ENCODE peak calls at places on chromosomes 12 and 14, in eight cellular contexts. One of them, this sample, is unnamed.

GRCh38 chr12:49369723-49370145 is 2.5 kb downstream of the SPATS2 start:
- DNase-seq in activated CD8-positive, alpha-beta memory T cell treated with anti-CD3 and anti-CD28 coated beads for 4 hours: no peak
- DNase-seq in GM10248: peak
- DNase-seq in germinal center: peak
- DNase-seq in glutamatergic neuron: peak
- DNase-seq in anterior cingulate cortex: no peak
- DNase-seq in trophoblast cell: peak
- DNase-seq in ureter: no peak
- DNase-seq in this sample: no peak

GRCh38 chr12:4202918-4203317 is 70.6 kb upstream of the CCND2 start:
- DNase-seq in trophoblast cell: no peak
- DNase-seq in glutamatergic neuron: no peak
- DNase-seq in anterior cingulate cortex: no peak
- DNase-seq in activated CD8-positive, alpha-beta memory T cell treated with anti-CD3 and anti-CD28 coated beads for 4 hours: no peak
- DNase-seq in germinal center: no peak
- DNase-seq in GM10248: no peak
- DNase-seq in ureter: no peak
- DNase-seq in this sample: no peak

GRCh38 chr14:52879958-52880357 is 70.9 kb downstream of the FERMT2 start:
- DNase-seq in glutamatergic neuron: no peak
- DNase-seq in anterior cingulate cortex: no peak
- DNase-seq in trophoblast cell: no peak
- DNase-seq in activated CD8-positive, alpha-beta memory T cell treated with anti-CD3 and anti-CD28 coated beads for 4 hours: no peak
- DNase-seq in ureter: no peak
- DNase-seq in germinal center: no peak
- DNase-seq in GM10248: no peak
- DNase-seq in this sample: no peak

GRCh38 chr14:98501335-98501734 is 770.7 kb downstream of the BCL11B start:
- DNase-seq in germinal center: no peak
- DNase-seq in GM10248: no peak
- DNase-seq in activated CD8-positive, alpha-beta memory T cell treated with anti-CD3 and anti-CD28 coated beads for 4 hours: no peak
- DNase-seq in trophoblast cell: peak
- DNase-seq in anterior cingulate cortex: no peak
- DNase-seq in ureter: peak
- DNase-seq in glutamatergic neuron: no peak
- DNase-seq in this sample: no peak

GRCh38 chr12:80655751-80656150 is 51.7 kb upstream of the MYF6 start:
- DNase-seq in GM10248: no peak
- DNase-seq in activated CD8-positive, alpha-beta memory T cell treated with anti-CD3 and anti-CD28 coated beads for 4 hours: no peak
- DNase-seq in germinal center: no peak
- DNase-seq in ureter: no peak
- DNase-seq in trophoblast cell: no peak
- DNase-seq in glutamatergic neuron: no peak
- DNase-seq in anterior cingulate cortex: no peak
- DNase-seq in this sample: no peak

GRCh38 chr14:49687942-49688700 is at the start of gene POLE2:
- DNase-seq in GM10248: peak
- DNase-seq in ureter: peak
- DNase-seq in germinal center: peak
- DNase-seq in anterior cingulate cortex: peak
- DNase-seq in trophoblast cell: peak
- DNase-seq in glutamatergic neuron: peak
- DNase-seq in activated CD8-positive, alpha-beta memory T cell treated with anti-CD3 and anti-CD28 coated beads for 4 hours: peak
- DNase-seq in this sample: peak

GRCh38 chr12:44053550-44054243 is 217.8 kb downstream of the TMEM117 start:
- DNase-seq in ureter: no peak
- DNase-seq in trophoblast cell: peak
- DNase-seq in anterior cingulate cortex: no peak
- DNase-seq in glutamatergic neuron: no peak
- DNase-seq in activated CD8-positive, alpha-beta memory T cell treated with anti-CD3 and anti-CD28 coated beads for 4 hours: no peak
- DNase-seq in GM10248: no peak
- DNase-seq in germinal center: no peak
- DNase-seq in this sample: no peak

GRCh38 chr12:42617622-42618021 is 28.1 kb upstream of the PRICKLE1 start:
- DNase-seq in ureter: no peak
- DNase-seq in trophoblast cell: no peak
- DNase-seq in GM10248: no peak
- DNase-seq in anterior cingulate cortex: no peak
- DNase-seq in germinal center: no peak
- DNase-seq in glutamatergic neuron: no peak
- DNase-seq in activated CD8-positive, alpha-beta memory T cell treated with anti-CD3 and anti-CD28 coated beads for 4 hours: no peak
- DNase-seq in this sample: no peak

GRCh38 chr14:31243860-31244259 is 36.3 kb upstream of the HECTD1 start:
- DNase-seq in glutamatergic neuron: no peak
- DNase-seq in germinal center: no peak
- DNase-seq in activated CD8-positive, alpha-beta memory T cell treated with anti-CD3 and anti-CD28 coated beads for 4 hours: no peak
- DNase-seq in trophoblast cell: peak
- DNase-seq in anterior cingulate cortex: no peak
- DNase-seq in ureter: peak
- DNase-seq in GM10248: no peak
- DNase-seq in this sample: no peak

GRCh38 chr12:5428332-5429221 is 3.3 kb upstream of the NTF3 start:
- DNase-seq in GM10248: no peak
- DNase-seq in activated CD8-positive, alpha-beta memory T cell treated with anti-CD3 and anti-CD28 coated beads for 4 hours: no peak
- DNase-seq in germinal center: no peak
- DNase-seq in trophoblast cell: peak
- DNase-seq in anterior cingulate cortex: no peak
- DNase-seq in ureter: no peak
- DNase-seq in glutamatergic neuron: peak
- DNase-seq in this sample: no peak

GRCh38 chr14:103846569-103847438 is 571 bp downstream of the PPP1R13B start:
- DNase-seq in activated CD8-positive, alpha-beta memory T cell treated with anti-CD3 and anti-CD28 coated beads for 4 hours: no peak
- DNase-seq in trophoblast cell: peak
- DNase-seq in germinal center: peak
- DNase-seq in glutamatergic neuron: peak
- DNase-seq in anterior cingulate cortex: no peak
- DNase-seq in ureter: no peak
- DNase-seq in GM10248: peak
- DNase-seq in this sample: peak

GRCh38 chr14:70045715-70046535 is 142.8 kb downstream of the SLC8A3 start:
- DNase-seq in activated CD8-positive, alpha-beta memory T cell treated with anti-CD3 and anti-CD28 coated beads for 4 hours: no peak
- DNase-seq in trophoblast cell: peak
- DNase-seq in glutamatergic neuron: peak
- DNase-seq in anterior cingulate cortex: peak
- DNase-seq in ureter: peak
- DNase-seq in GM10248: peak
- DNase-seq in germinal center: no peak
- DNase-seq in this sample: peak

GRCh38 chr14:63273717-63274673 is 44.7 kb downstream of the GPHB5 start:
- DNase-seq in ureter: no peak
- DNase-seq in trophoblast cell: peak
- DNase-seq in germinal center: no peak
- DNase-seq in glutamatergic neuron: no peak
- DNase-seq in activated CD8-positive, alpha-beta memory T cell treated with anti-CD3 and anti-CD28 coated beads for 4 hours: no peak
- DNase-seq in anterior cingulate cortex: no peak
- DNase-seq in GM10248: no peak
- DNase-seq in this sample: no peak

GRCh38 chr12:62909340-62909739 is 25.6 kb downstream of the PPM1H start:
- DNase-seq in activated CD8-positive, alpha-beta memory T cell treated with anti-CD3 and anti-CD28 coated beads for 4 hours: no peak
- DNase-seq in trophoblast cell: no peak
- DNase-seq in ureter: no peak
- DNase-seq in glutamatergic neuron: no peak
- DNase-seq in germinal center: no peak
- DNase-seq in GM10248: no peak
- DNase-seq in anterior cingulate cortex: no peak
- DNase-seq in this sample: no peak

GRCh38 chr14:54026671-54027070 is 70.0 kb upstream of the BMP4 start:
- DNase-seq in activated CD8-positive, alpha-beta memory T cell treated with anti-CD3 and anti-CD28 coated beads for 4 hours: no peak
- DNase-seq in glutamatergic neuron: no peak
- DNase-seq in GM10248: no peak
- DNase-seq in germinal center: no peak
- DNase-seq in anterior cingulate cortex: no peak
- DNase-seq in ureter: no peak
- DNase-seq in trophoblast cell: peak
- DNase-seq in this sample: no peak

GRCh38 chr14:93135399-93135798 is 19.7 kb upstream of the ITPK1 start:
- DNase-seq in ureter: no peak
- DNase-seq in GM10248: no peak
- DNase-seq in anterior cingulate cortex: no peak
- DNase-seq in trophoblast cell: no peak
- DNase-seq in glutamatergic neuron: no peak
- DNase-seq in germinal center: no peak
- DNase-seq in activated CD8-positive, alpha-beta memory T cell treated with anti-CD3 and anti-CD28 coated beads for 4 hours: no peak
- DNase-seq in this sample: no peak

GRCh38 chr12:89085421-89085820 is 266.9 kb downstream of the DUSP6 start:
- DNase-seq in germinal center: no peak
- DNase-seq in anterior cingulate cortex: no peak
- DNase-seq in GM10248: no peak
- DNase-seq in trophoblast cell: no peak
- DNase-seq in activated CD8-positive, alpha-beta memory T cell treated with anti-CD3 and anti-CD28 coated beads for 4 hours: no peak
- DNase-seq in ureter: no peak
- DNase-seq in glutamatergic neuron: no peak
- DNase-seq in this sample: no peak

GRCh38 chr14:68157971-68158371 is 338.4 kb downstream of the RAD51B start:
- DNase-seq in anterior cingulate cortex: no peak
- DNase-seq in trophoblast cell: no peak
- DNase-seq in activated CD8-positive, alpha-beta memory T cell treated with anti-CD3 and anti-CD28 coated beads for 4 hours: no peak
- DNase-seq in germinal center: no peak
- DNase-seq in GM10248: no peak
- DNase-seq in ureter: no peak
- DNase-seq in glutamatergic neuron: no peak
- DNase-seq in this sample: no peak

GRCh38 chr12:75977952-75978671 is 53.5 kb downstream of the PHLDA1 start:
- DNase-seq in glutamatergic neuron: no peak
- DNase-seq in activated CD8-positive, alpha-beta memory T cell treated with anti-CD3 and anti-CD28 coated beads for 4 hours: peak
- DNase-seq in germinal center: peak
- DNase-seq in GM10248: peak
- DNase-seq in ureter: peak
- DNase-seq in trophoblast cell: peak
- DNase-seq in anterior cingulate cortex: no peak
- DNase-seq in this sample: peak

GRCh38 chr12:31590730-31591307 is at the start of gene DENND5B:
- DNase-seq in ureter: peak
- DNase-seq in germinal center: peak
- DNase-seq in activated CD8-positive, alpha-beta memory T cell treated with anti-CD3 and anti-CD28 coated beads for 4 hours: no peak
- DNase-seq in trophoblast cell: peak
- DNase-seq in glutamatergic neuron: peak
- DNase-seq in anterior cingulate cortex: peak
- DNase-seq in GM10248: peak
- DNase-seq in this sample: peak

GRCh38 chr12:103382119-103382518 is 113.6 kb downstream of the C12orf42 start:
- DNase-seq in GM10248: no peak
- DNase-seq in glutamatergic neuron: no peak
- DNase-seq in anterior cingulate cortex: no peak
- DNase-seq in activated CD8-positive, alpha-beta memory T cell treated with anti-CD3 and anti-CD28 coated beads for 4 hours: no peak
- DNase-seq in germinal center: no peak
- DNase-seq in trophoblast cell: no peak
- DNase-seq in ureter: no peak
- DNase-seq in this sample: no peak

GRCh38 chr12:43208221-43208620 is 343.8 kb downstream of the ADAMTS20 start:
- DNase-seq in GM10248: no peak
- DNase-seq in anterior cingulate cortex: no peak
- DNase-seq in trophoblast cell: no peak
- DNase-seq in activated CD8-positive, alpha-beta memory T cell treated with anti-CD3 and anti-CD28 coated beads for 4 hours: no peak
- DNase-seq in ureter: no peak
- DNase-seq in glutamatergic neuron: no peak
- DNase-seq in germinal center: no peak
- DNase-seq in this sample: no peak

GRCh38 chr12:42484996-42485395 is 104.5 kb downstream of the PRICKLE1 start:
- DNase-seq in glutamatergic neuron: no peak
- DNase-seq in trophoblast cell: no peak
- DNase-seq in GM10248: no peak
- DNase-seq in activated CD8-positive, alpha-beta memory T cell treated with anti-CD3 and anti-CD28 coated beads for 4 hours: no peak
- DNase-seq in germinal center: no peak
- DNase-seq in ureter: no peak
- DNase-seq in anterior cingulate cortex: no peak
- DNase-seq in this sample: no peak

GRCh38 chr12:109861689-109862314 is 18.5 kb downstream of the GLTP start:
- DNase-seq in ureter: no peak
- DNase-seq in GM10248: no peak
- DNase-seq in glutamatergic neuron: no peak
- DNase-seq in activated CD8-positive, alpha-beta memory T cell treated with anti-CD3 and anti-CD28 coated beads for 4 hours: no peak
- DNase-seq in trophoblast cell: no peak
- DNase-seq in germinal center: no peak
- DNase-seq in anterior cingulate cortex: no peak
- DNase-seq in this sample: no peak

GRCh38 chr14:93789366-93790130 is 1.3 kb upstream of the PRIMA1 start:
- DNase-seq in trophoblast cell: no peak
- DNase-seq in glutamatergic neuron: peak
- DNase-seq in germinal center: no peak
- DNase-seq in ureter: no peak
- DNase-seq in activated CD8-positive, alpha-beta memory T cell treated with anti-CD3 and anti-CD28 coated beads for 4 hours: no peak
- DNase-seq in GM10248: no peak
- DNase-seq in anterior cingulate cortex: no peak
- DNase-seq in this sample: no peak

GRCh38 chr12:124557518-124558223 is 9.7 kb downstream of the NCOR2 start:
- DNase-seq in ureter: no peak
- DNase-seq in trophoblast cell: no peak
- DNase-seq in GM10248: no peak
- DNase-seq in germinal center: no peak
- DNase-seq in activated CD8-positive, alpha-beta memory T cell treated with anti-CD3 and anti-CD28 coated beads for 4 hours: no peak
- DNase-seq in anterior cingulate cortex: no peak
- DNase-seq in glutamatergic neuron: no peak
- DNase-seq in this sample: no peak

GRCh38 chr14:80653951-80654350 is 287.6 kb downstream of the CEP128 start:
- DNase-seq in GM10248: no peak
- DNase-seq in anterior cingulate cortex: no peak
- DNase-seq in activated CD8-positive, alpha-beta memory T cell treated with anti-CD3 and anti-CD28 coated beads for 4 hours: no peak
- DNase-seq in germinal center: no peak
- DNase-seq in trophoblast cell: no peak
- DNase-seq in glutamatergic neuron: no peak
- DNase-seq in ureter: no peak
- DNase-seq in this sample: no peak

GRCh38 chr14:68584786-68585185 is 208.1 kb downstream of the ZFP36L1 start:
- DNase-seq in glutamatergic neuron: no peak
- DNase-seq in germinal center: no peak
- DNase-seq in trophoblast cell: no peak
- DNase-seq in activated CD8-positive, alpha-beta memory T cell treated with anti-CD3 and anti-CD28 coated beads for 4 hours: no peak
- DNase-seq in GM10248: no peak
- DNase-seq in ureter: no peak
- DNase-seq in anterior cingulate cortex: no peak
- DNase-seq in this sample: no peak

GRCh38 chr14:51004801-51005526 is 60.7 kb upstream of the PYGL start:
- DNase-seq in GM10248: no peak
- DNase-seq in trophoblast cell: peak
- DNase-seq in glutamatergic neuron: no peak
- DNase-seq in activated CD8-positive, alpha-beta memory T cell treated with anti-CD3 and anti-CD28 coated beads for 4 hours: no peak
- DNase-seq in germinal center: no peak
- DNase-seq in ureter: no peak
- DNase-seq in anterior cingulate cortex: no peak
- DNase-seq in this sample: no peak

GRCh38 chr12:113991224-113992044 is 25.3 kb upstream of the RBM19 start:
- DNase-seq in trophoblast cell: no peak
- DNase-seq in glutamatergic neuron: no peak
- DNase-seq in GM10248: no peak
- DNase-seq in ureter: no peak
- DNase-seq in activated CD8-positive, alpha-beta memory T cell treated with anti-CD3 and anti-CD28 coated beads for 4 hours: no peak
- DNase-seq in anterior cingulate cortex: no peak
- DNase-seq in germinal center: no peak
- DNase-seq in this sample: no peak

This sample was measured in frontal cortex.